ENCODE peak calls at places on chromosomes 3 and 15, in four cellular contexts. E, H, C and A are unnamed samples.

GRCh38 chr15:56045068-56045748 is 51.8 kb upstream of the NEDD4 start:
- DNase-seq in E (no peak), H (no peak), C (no peak), A (no peak)

GRCh38 chr3:190504354-190505125 is 9.3 kb upstream of the IL1RAP start:
- DNase-seq in E (peak), H (peak), C (no peak), A (peak)

GRCh38 chr3:119497824-119498187 is 541 bp upstream of the TIMMDC1 start:
- DNase-seq in E (peak), H (peak), C (peak), A (no peak)

GRCh38 chr3:171526869-171527268 is 66.7 kb upstream of the TNIK start:
- DNase-seq in E (peak), H (no peak), C (peak), A (no peak)

GRCh38 chr3:112653209-112653871 is 12.4 kb upstream of the CCDC80 start:
- DNase-seq in E (peak), H (no peak), C (peak), A (no peak)

GRCh38 chr3:108079877-108080276 is 11.0 kb downstream of the CD47 start:
- DNase-seq in E (no peak), H (no peak), C (no peak), A (no peak)

GRCh38 chr3:167969554-167969953 is 126.2 kb downstream of the GOLIM4 start:
- DNase-seq in E (no peak), H (no peak), C (no peak), A (no peak)

GRCh38 chr15:85723960-85724945 is 70.5 kb downstream of the KLHL25 start:
- DNase-seq in E (no peak), H (no peak), C (no peak), A (no peak)

GRCh38 chr3:59286791-59287531 is 237.1 kb upstream of the CFAP20DC start:
- DNase-seq in E (peak), H (no peak), C (peak), A (no peak)

GRCh38 chr15:70101459-70102113 is 3.9 kb upstream of the TLE3 start:
- DNase-seq in E (peak), H (peak), C (peak), A (peak)

GRCh38 chr15:41791970-41792637 is 17.8 kb downstream of the MAPKBP1 start:
- DNase-seq in E (no peak), H (no peak), C (no peak), A (no peak)

GRCh38 chr3:27720899-27721716 is 1.0 kb downstream of the EOMES start:
- DNase-seq in E (no peak), H (peak), C (no peak), A (no peak)

GRCh38 chr15:81098884-81099601 is 35.0 kb upstream of the CFAP161 start:
- DNase-seq in E (no peak), H (no peak), C (no peak), A (no peak)

GRCh38 chr3:90062631-90063200 is 955.3 kb downstream of the EPHA3 start:
- DNase-seq in E (no peak), H (no peak), C (peak), A (no peak)

GRCh38 chr3:73409405-73409804 is 215.3 kb downstream of the PDZRN3 start:
- DNase-seq in E (peak), H (no peak), C (no peak), A (no peak)

GRCh38 chr3:196216081-196216564 is at the start of gene SLC51A:
- DNase-seq in E (no peak), H (no peak), C (no peak), A (no peak)

GRCh38 chr3:117645561-117646242 is 936.1 kb downstream of the TUSC7 start:
- DNase-seq in E (peak), H (no peak), C (peak), A (no peak)

GRCh38 chr15:40843885-40844542 is at the start of gene SPINT1:
- DNase-seq in E (peak), H (peak), C (peak), A (no peak)

GRCh38 chr3:123616593-123616992 is 31.7 kb upstream of the HACD2 start:
- DNase-seq in E (no peak), H (no peak), C (no peak), A (no peak)
- H3K4me3 ChIP-seq in E (no peak), H (no peak), C (no peak), A (no peak)

GRCh38 chr15:73270366-73271097 is 98.2 kb downstream of the HCN4 start:
- DNase-seq in E (no peak), H (no peak), C (peak), A (no peak)

GRCh38 chr15:73268457-73268856 is 100.3 kb downstream of the HCN4 start:
- DNase-seq in E (no peak), H (no peak), C (no peak), A (no peak)

GRCh38 chr15:73273181-73274002 is 95.4 kb downstream of the HCN4 start:
- DNase-seq in E (peak), H (peak), C (peak), A (peak)
- H3K4me2 ChIP-seq in E (no peak), H (peak), C (no peak), A (no peak)

GRCh38 chr3:37739579-37740290 is 121.9 kb upstream of the CTDSPL start:
- DNase-seq in E (no peak), H (no peak), C (no peak), A (no peak)

GRCh38 chr3:37736632-37737031 is 125.0 kb upstream of the CTDSPL start:
- DNase-seq in E (no peak), H (no peak), C (no peak), A (peak)

GRCh38 chr3:37740471-37740870 is 121.2 kb upstream of the CTDSPL start:
- DNase-seq in E (no peak), H (no peak), C (no peak), A (no peak)

GRCh38 chr3:37734886-37735285 is 126.8 kb upstream of the CTDSPL start:
- DNase-seq in E (no peak), H (no peak), C (no peak), A (no peak)

DNA sequence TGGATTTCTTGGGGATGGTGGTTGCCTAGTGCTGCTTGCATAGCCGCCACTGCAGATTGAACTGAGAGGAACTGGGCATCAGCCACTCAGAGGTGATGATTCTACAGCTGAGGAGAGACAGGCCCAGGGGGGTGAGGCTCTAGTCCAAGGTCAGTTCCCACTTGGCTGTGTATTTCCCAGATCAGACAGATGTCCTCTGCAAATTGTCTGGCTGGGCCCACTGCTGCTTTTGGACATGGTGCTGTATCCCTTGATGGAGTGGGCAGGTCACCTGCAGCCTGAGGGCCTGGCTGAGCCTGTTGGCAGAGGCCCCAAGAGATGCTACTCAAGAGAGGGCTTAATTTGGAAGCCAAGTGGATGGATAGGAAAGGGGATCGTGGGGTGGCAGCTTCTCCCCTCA is 124.5 kb upstream of the CTDSPL start:
- DNase-seq in E (no peak), H (no peak), C (no peak), A (peak)
- H3K27ac ChIP-seq in E (no peak), H (no peak), C (no peak), A (no peak)

DNA sequence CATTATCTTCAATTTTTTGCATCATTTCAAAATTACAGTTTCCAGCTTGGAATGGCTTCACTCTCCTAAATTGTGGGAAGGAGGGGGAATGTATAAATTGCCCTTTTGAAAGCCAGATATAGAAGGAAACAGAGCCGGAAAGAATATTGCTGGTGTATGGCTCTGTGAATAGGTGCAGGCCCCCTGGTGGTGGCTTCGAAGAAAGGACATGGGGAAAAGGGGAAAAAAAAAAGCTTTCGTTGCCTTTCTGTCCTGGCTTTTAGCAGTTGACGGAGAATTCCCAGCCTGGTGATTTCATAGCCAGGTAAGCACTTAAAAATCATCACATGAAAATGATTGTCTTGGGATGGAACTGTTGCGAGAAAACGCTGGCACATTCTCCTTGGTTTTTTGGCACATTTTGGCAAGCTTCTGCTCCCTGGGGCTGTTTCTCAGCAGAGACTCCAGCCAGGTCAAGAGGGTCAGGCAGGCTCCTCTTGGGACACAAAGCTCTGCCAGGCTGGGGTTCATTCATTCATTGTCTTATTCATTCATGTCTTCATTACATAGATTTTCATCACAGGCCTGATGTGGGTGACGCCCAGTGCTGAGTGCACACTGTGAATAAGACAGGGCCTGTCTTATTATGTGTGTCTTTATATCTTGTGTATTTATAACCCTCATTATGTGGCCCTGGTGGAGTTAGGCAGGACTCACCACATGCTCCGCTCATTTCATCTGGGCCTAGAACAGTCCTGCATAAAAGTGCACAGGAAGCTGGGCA is 300.0 kb upstream of the TPM1 start:
- DNase-seq in E (peak), H (peak), C (peak), A (peak)
- H3K4me3 ChIP-seq in E (no peak), H (no peak), C (no peak), A (no peak)

GRCh38 chr3:10556312-10556711 is 50.9 kb upstream of the ATP2B2 start:
- DNase-seq in E (no peak), H (no peak), C (no peak), A (no peak)
- H3K4me2 ChIP-seq in E (no peak), H (no peak), C (no peak), A (no peak)

DNA sequence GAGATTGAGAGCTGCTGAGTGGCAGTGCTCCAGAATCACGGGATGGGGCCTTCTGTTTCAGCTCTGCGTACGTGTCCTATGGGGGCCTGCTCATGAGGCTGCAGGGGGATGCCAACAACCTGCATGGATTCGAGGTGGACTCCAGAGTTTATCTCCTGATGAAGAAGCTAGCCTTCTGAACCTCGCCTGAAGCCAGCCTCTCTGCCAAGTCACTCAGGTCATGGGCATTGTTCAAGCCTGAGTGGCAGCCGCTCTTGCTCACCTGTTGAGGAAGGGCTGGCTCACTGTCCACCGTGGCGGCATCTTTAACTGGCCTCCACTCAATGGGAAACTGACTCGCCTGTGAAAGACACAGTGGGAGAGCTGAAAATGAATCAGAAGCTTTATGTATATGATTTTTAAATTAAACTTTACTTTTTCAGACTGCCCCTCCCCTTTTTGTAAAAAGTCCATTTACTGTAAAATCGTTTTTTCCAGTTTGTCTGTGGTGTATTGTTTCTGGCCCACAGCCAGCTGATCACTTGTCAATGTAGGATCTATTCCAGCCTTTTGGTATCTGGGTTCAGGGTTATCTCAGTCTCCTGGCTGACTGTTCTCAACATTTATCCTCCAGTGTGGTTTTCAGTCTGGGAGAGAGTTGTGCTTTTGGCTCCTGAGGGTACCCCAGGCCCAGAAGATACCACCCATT is 6.8 kb downstream of the POLR2H start:
- DNase-seq in E (no peak), H (no peak), C (no peak), A (no peak)
- H3K27ac ChIP-seq in E (no peak), H (no peak), C (no peak), A (no peak)

GRCh38 chr3:153628591-153628990 is 466.6 kb downstream of the RAP2B start:
- DNase-seq in E (no peak), H (no peak), C (no peak), A (peak)
- H3K4me3 ChIP-seq in E (no peak), H (no peak), C (no peak), A (peak)